ENCODE peak calls at places on chromosomes 7 and 10, in ten cellular contexts. C is neural progenitor cell; N is CD4-positive, CD25-positive, alpha-beta regulatory T cell; V is body of pancreas; O is lower lobe of right lung; Z is fibroblast of lung; Y is H9; X is adrenal gland; U is GM23248; K is Peyer's patch. W is an unnamed sample.

GRCh38 chr7:45598697-45599520 is 24.7 kb downstream of the ADCY1 start:
- DNase-seq in C (no peak), N (no peak), V (no peak), O (no peak), Z (no peak), Y (peak; percentile 20), X (no peak), U (no peak), K (no peak), W (peak; percentile 22)

GRCh38 chr7:134364619-134365037 is 47.9 kb upstream of the SLC35B4 start:
- DNase-seq in C (no peak), N (no peak), V (no peak), O (no peak), Z (peak; percentile 24), Y (no peak), X (no peak), U (peak; percentile 85), K (no peak), W (peak; percentile 85)

GRCh38 chr7:39672176-39672575 is 48.8 kb downstream of the RALA start:
- DNase-seq in C (no peak), N (no peak), V (no peak), O (no peak), Z (no peak), Y (no peak), X (no peak), U (no peak), K (no peak), W (no peak)

GRCh38 chr10:51092402-51092801 is 18.1 kb downstream of the PRKG1 start:
- DNase-seq in C (no peak), N (no peak), V (peak; percentile 76), O (no peak), Z (peak; percentile 66), Y (no peak), X (peak; percentile 88), U (peak; percentile 58), K (no peak), W (no peak)

GRCh38 chr7:137656227-137656849 is 190.4 kb downstream of the DGKI start:
- DNase-seq in C (peak; percentile 79), N (peak; percentile 69), V (peak; percentile 87), O (peak; percentile 78), Z (peak; percentile 79), Y (peak; percentile 63), X (peak; percentile 81), U (peak; percentile 90), K (peak; percentile 64), W (no peak)

GRCh38 chr7:41466760-41467384 is 236.0 kb downstream of the INHBA start:
- DNase-seq in C (no peak), N (no peak), V (no peak), O (no peak), Z (no peak), Y (no peak), X (no peak), U (no peak), K (no peak), W (no peak)

GRCh38 chr10:95246582-95247051 is 44.2 kb downstream of the PDLIM1 start:
- DNase-seq in C (peak; percentile 91), N (peak; percentile 73), V (peak; percentile 85), O (peak; percentile 65), Z (peak; percentile 83), Y (peak; percentile 80), X (peak; percentile 75), U (peak; percentile 88), K (peak; percentile 68), W (no peak)

GRCh38 chr7:101816499-101817030 is 861 bp upstream of the CUX1 start:
- DNase-seq in C (peak; percentile 86), N (no peak), V (peak; percentile 68), O (peak; percentile 59), Z (peak; percentile 44), Y (no peak), X (peak; percentile 56), U (peak; percentile 73), K (peak; percentile 72), W (no peak)

GRCh38 chr10:44960482-44961230 is 1.1 kb downstream of the RASSF4 start:
- DNase-seq in C (no peak), N (no peak), V (no peak), O (no peak), Z (no peak), Y (peak; percentile 22), X (no peak), U (no peak), K (peak; percentile 51), W (no peak)

GRCh38 chr7:12625836-12626235 is 55.3 kb downstream of the SCIN start:
- DNase-seq in C (no peak), N (no peak), V (no peak), O (no peak), Z (no peak), Y (no peak), X (no peak), U (no peak), K (no peak), W (no peak)

GRCh38 chr7:12633589-12633988 is 53.8 kb upstream of the ARL4A start:
- DNase-seq in C (no peak), N (no peak), V (no peak), O (no peak), Z (no peak), Y (no peak), X (no peak), U (no peak), K (no peak), W (no peak)

GRCh38 chr7:12629816-12630614 is 57.4 kb upstream of the ARL4A start:
- DNase-seq in C (no peak), N (no peak), V (no peak), O (no peak), Z (no peak), Y (no peak), X (no peak), U (no peak), K (no peak), W (no peak)

GRCh38 chr7:12635830-12636229 is 51.6 kb upstream of the ARL4A start:
- DNase-seq in C (no peak), N (peak; percentile 69), V (no peak), O (no peak), Z (peak; percentile 48), Y (no peak), X (no peak), U (peak; percentile 14), K (no peak), W (no peak)

GRCh38 chr7:12630615-12630884 is 56.9 kb upstream of the ARL4A start:
- DNase-seq in C (no peak), N (no peak), V (no peak), O (no peak), Z (peak; percentile 21), Y (no peak), X (no peak), U (no peak), K (no peak), W (no peak)
- H3K9me3 ChIP-seq in C (no peaks in the 10 kb centered on the region), N (no peaks in the 10 kb centered on the region), V (no peaks in the 10 kb centered on the region), O (no peaks in the 10 kb centered on the region), Z (no peaks in the 10 kb centered on the region), Y (no peaks in the 10 kb centered on the region), X (no peaks in the 10 kb centered on the region), U (no peaks in the 10 kb centered on the region), K (no peaks in the 10 kb centered on the region), W (no peaks in the 10 kb centered on the region)

DNA sequence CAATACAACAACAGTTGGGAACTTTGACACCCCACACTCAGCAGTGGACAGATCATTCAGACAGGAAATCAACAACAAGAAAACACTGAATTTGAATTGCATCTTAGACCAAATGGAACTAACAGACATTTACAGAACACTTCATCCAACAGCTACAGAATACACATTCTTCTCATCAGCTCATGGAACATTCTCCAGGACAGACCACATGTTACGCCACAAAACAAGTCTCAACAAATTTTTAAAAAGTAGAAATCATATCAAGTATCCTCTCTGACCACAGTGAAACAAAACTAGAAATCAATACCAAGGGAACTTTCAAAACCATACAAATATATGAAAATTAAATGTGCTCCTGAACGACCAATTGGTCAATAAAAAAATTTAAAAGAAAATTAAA is 212.3 kb downstream of the DNAJC1 start:
- DNase-seq in C (no peak), N (no peak), V (no peak), O (no peak), Z (no peak), Y (no peak), X (no peak), U (no peak), K (no peak), W (no peak)
- H3K27ac ChIP-seq in C (no peak overlapping the region), N (no peak overlapping the region), V (no peak overlapping the region), O (no peak overlapping the region), Z (no peak overlapping the region), Y (no peak overlapping the region), X (no peak overlapping the region), U (no peak overlapping the region), K (no peak overlapping the region), W (no peak overlapping the region)

GRCh38 chr7:24637706-24638105 is 64.5 kb downstream of the PALS2 start:
- DNase-seq in C (no peak), N (peak; percentile 32), V (no peak), O (no peak), Z (peak; percentile 57), Y (no peak), X (no peak), U (no peak), K (no peak), W (no peak)

DNA sequence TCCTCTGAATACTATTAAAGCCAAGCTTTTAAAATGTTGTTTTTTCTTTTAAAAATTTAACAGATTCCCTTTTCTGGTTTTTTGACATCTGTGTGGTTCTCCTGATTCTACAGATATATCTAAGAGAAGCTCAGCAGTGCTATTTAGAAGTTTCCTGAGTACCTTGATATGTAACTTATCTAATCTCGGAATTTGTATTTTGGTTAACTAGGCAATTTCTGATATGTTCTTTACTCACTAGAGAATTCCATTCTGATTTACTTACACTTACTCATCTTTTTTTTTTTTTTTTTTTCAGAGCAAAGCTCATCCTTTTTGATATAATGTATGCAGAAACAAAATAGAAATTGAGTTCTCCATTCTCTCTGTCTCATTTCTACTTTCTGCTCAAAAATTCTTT is 63.8 kb downstream of the PALS2 start:
- DNase-seq in C (no peak), N (no peak), V (no peak), O (no peak), Z (no peak), Y (no peak), X (no peak), U (peak; percentile 3), K (no peak), W (no peak)
- H3K9me3 ChIP-seq in C (no peaks in the 10 kb centered on the region), N (no peaks in the 10 kb centered on the region), V (no peaks in the 10 kb centered on the region), O (no peaks in the 10 kb centered on the region), Z (no peaks in the 10 kb centered on the region), Y (no peaks in the 10 kb centered on the region), X (no peaks in the 10 kb centered on the region), U (no peaks in the 10 kb centered on the region), K (no peaks in the 10 kb centered on the region), W (no peaks in the 10 kb centered on the region)

GRCh38 chr7:47497367-47498096 is 84.4 kb downstream of the TNS3 start:
- DNase-seq in C (no peak), N (no peak), V (no peak), O (no peak), Z (peak; percentile 35), Y (no peak), X (no peak), U (peak; percentile 33), K (no peak), W (no peak)

GRCh38 chr7:47496666-47497065 is 85.2 kb downstream of the TNS3 start:
- DNase-seq in C (no peak), N (no peak), V (no peak), O (no peak), Z (no peak), Y (no peak), X (no peak), U (no peak), K (no peak), W (no peak)

GRCh38 chr7:47495269-47495875 is 86.5 kb downstream of the TNS3 start:
- DNase-seq in C (no peak), N (no peak), V (no peak), O (no peak), Z (no peak), Y (no peak), X (no peak), U (no peak), K (no peak), W (no peak)

GRCh38 chr7:47493971-47494370 is 87.9 kb downstream of the TNS3 start:
- DNase-seq in C (no peak), N (no peak), V (no peak), O (no peak), Z (no peak), Y (no peak), X (no peak), U (peak; percentile 24), K (no peak), W (no peak)

GRCh38 chr7:47496064-47496665 is 85.7 kb downstream of the TNS3 start:
- DNase-seq in C (no peak), N (no peak), V (no peak), O (no peak), Z (no peak), Y (no peak), X (no peak), U (no peak), K (no peak), W (no peak)
- H3K27ac ChIP-seq in C (no peak overlapping the region), N (no peak overlapping the region), V (no peak overlapping the region), O (peak overlapping the region; percentile 66), Z (no peak overlapping the region), Y (no peak overlapping the region), X (peak overlapping the region; percentile 74), U (no peak overlapping the region), K (peak overlapping the region; percentile 68), W (no peak overlapping the region)